ENCODE peak calls at places on chromosomes 12 and 14, in ten cellular contexts. R is epithelial cell of esophagus; C is activated T-cell treated with anti-CD3 and anti-CD28 coated beads for 1 hour; B is D341Med; I is WTC11; D is neural crest cell; T is activated naive CD4-positive, alpha-beta T cell treated with Interleukin-2 at 50 U/mL for 16 hours; V is head of caudate nucleus; Z is fibroblast of the aortic adventitia; H is anterior cingulate cortex. U is an unnamed sample.

GRCh38 chr14:104510794-104511611 is 68.6 kb upstream of the C14orf180 start:
- DNase-seq in R (no peak), C (no peak), B (no peak), I (no peak), D (no peak), T (no peak), V (peak; percentile 44), Z (no peak), H (peak; percentile 70), U (no peak)

GRCh38 chr12:54051081-54051912 is 2.3 kb upstream of the HOXC4 start:
- DNase-seq in R (peak; percentile 41), C (no peak), B (no peak), I (peak; percentile 41), D (no peak), T (no peak), V (no peak), Z (no peak), H (no peak), U (peak; percentile 51)

GRCh38 chr12:39122562-39123204 is 217.3 kb upstream of the CPNE8 start:
- DNase-seq in R (peak; percentile 4), C (no peak), B (no peak), I (peak; percentile 69), D (no peak), T (no peak), V (no peak), Z (no peak), H (no peak), U (peak; percentile 98)

GRCh38 chr12:130222519-130223255 is 60.4 kb downstream of the FZD10 start:
- DNase-seq in R (no peak), C (no peak), B (no peak), I (peak; percentile 37), D (no peak), T (no peak), V (no peak), Z (no peak), H (no peak), U (no peak)

GRCh38 chr12:132139912-132140311 is 4.2 kb downstream of the DDX51 start:
- DNase-seq in R (no peak), C (no peak), B (peak; percentile 10), I (no peak), D (no peak), T (no peak), V (no peak), Z (no peak), H (no peak), U (no peak)

GRCh38 chr14:95774265-95775160 is 60.6 kb upstream of the TCL1A start:
- DNase-seq in R (peak; percentile 23), C (peak; percentile 38), B (peak; percentile 66), I (peak; percentile 76), D (peak; percentile 72), T (peak; percentile 48), V (peak; percentile 40), Z (peak; percentile 61), H (no peak), U (peak; percentile 74)

GRCh38 chr12:131830335-131831020 is 2.3 kb downstream of the MMP17 start:
- DNase-seq in R (peak; percentile 73), C (no peak), B (peak; percentile 82), I (peak; percentile 67), D (peak; percentile 76), T (peak; percentile 25), V (peak; percentile 86), Z (peak; percentile 79), H (peak; percentile 81), U (peak; percentile 75)

GRCh38 chr12:91406920-91407341 is 224.3 kb upstream of the DCN start:
- DNase-seq in R (peak; percentile 98), C (no peak), B (no peak), I (no peak), D (no peak), T (peak; percentile 9), V (no peak), Z (no peak), H (no peak), U (no peak)

GRCh38 chr14:35909675-35910074 is 83.5 kb downstream of the BRMS1L start:
- DNase-seq in R (no peak), C (no peak), B (no peak), I (no peak), D (no peak), T (no peak), V (no peak), Z (no peak), H (no peak), U (no peak)